ENCODE peak calls at places on chromosomes 13 and 19, in six cellular contexts. M is GM23338, K is WTC11, T is GM12878, H is H1, I is HepG2. A is an unnamed sample.

GRCh38 chr13:23644527-23644926 is 74.3 kb downstream of the TNFRSF19 start:
- DNase-seq in M (no peak), K (no peak), T (no peak), H (no peak), I (no peak), A (no peak)

GRCh38 chr19:43439183-43440063 is 24.7 kb downstream of the TEX101 start:
- DNase-seq in M (no peak), K (no peak), T (no peak), H (no peak), I (peak; percentile 18), A (no peak)

GRCh38 chr19:16071072-16071691 is 5.1 kb upstream of the TPM4 start:
- DNase-seq in M (no peak), K (no peak), T (no peak), H (no peak), I (no peak), A (no peak)

GRCh38 chr13:22218784-22219183 is 547.9 kb downstream of the FGF9 start:
- DNase-seq in M (no peak), K (no peak), T (no peak), H (no peak), I (no peak), A (no peak)

GRCh38 chr13:44918323-44919102 is 70.8 kb downstream of the NUFIP1 start:
- DNase-seq in M (peak; percentile 94), K (peak; percentile 91), T (no peak), H (peak; percentile 88), I (peak; percentile 88), A (peak; percentile 67)

GRCh38 chr13:80256352-80256932 is 84.5 kb downstream of the SPRY2 start:
- DNase-seq in M (no peak), K (no peak), T (no peak), H (no peak), I (no peak), A (no peak)

GRCh38 chr19:40365613-40366401 is 17.3 kb downstream of the PLD3 start:
- DNase-seq in M (peak; percentile 91), K (peak; percentile 89), T (no peak), H (peak; percentile 86), I (no peak), A (peak; percentile 98)

GRCh38 chr19:39308531-39309304 is 11.9 kb downstream of the LRFN1 start:
- DNase-seq in M (peak; percentile 96), K (peak; percentile 92), T (no peak), H (peak; percentile 85), I (no peak), A (peak; percentile 72)

GRCh38 chr13:45916036-45916435 is 64.5 kb upstream of the SIAH3 start:
- DNase-seq in M (no peak), K (no peak), T (no peak), H (no peak), I (no peak), A (no peak)

GRCh38 chr13:28744091-28744536 is 25.3 kb upstream of the SLC46A3 start:
- DNase-seq in M (peak; percentile 44), K (no peak), T (no peak), H (peak; percentile 44), I (no peak), A (peak; percentile 9)

GRCh38 chr13:48302920-48303330 is 626 bp upstream of the RB1 start:
- DNase-seq in M (no peak), K (no peak), T (no peak), H (no peak), I (no peak), A (peak; percentile 7)

GRCh38 chr13:43448605-43449004 is 338.2 kb downstream of the ENOX1 start:
- DNase-seq in M (no peak), K (no peak), T (no peak), H (no peak), I (no peak), A (no peak)

GRCh38 chr13:91719033-91719432 is 320.6 kb downstream of the GPC5 start:
- DNase-seq in M (no peak), K (no peak), T (no peak), H (no peak), I (no peak), A (peak; percentile 20)

GRCh38 chr13:111122056-111122455 is 6.9 kb downstream of the ARHGEF7 start:
- DNase-seq in M (peak; percentile 35), K (no peak), T (no peak), H (peak; percentile 43), I (no peak), A (no peak)

DNA sequence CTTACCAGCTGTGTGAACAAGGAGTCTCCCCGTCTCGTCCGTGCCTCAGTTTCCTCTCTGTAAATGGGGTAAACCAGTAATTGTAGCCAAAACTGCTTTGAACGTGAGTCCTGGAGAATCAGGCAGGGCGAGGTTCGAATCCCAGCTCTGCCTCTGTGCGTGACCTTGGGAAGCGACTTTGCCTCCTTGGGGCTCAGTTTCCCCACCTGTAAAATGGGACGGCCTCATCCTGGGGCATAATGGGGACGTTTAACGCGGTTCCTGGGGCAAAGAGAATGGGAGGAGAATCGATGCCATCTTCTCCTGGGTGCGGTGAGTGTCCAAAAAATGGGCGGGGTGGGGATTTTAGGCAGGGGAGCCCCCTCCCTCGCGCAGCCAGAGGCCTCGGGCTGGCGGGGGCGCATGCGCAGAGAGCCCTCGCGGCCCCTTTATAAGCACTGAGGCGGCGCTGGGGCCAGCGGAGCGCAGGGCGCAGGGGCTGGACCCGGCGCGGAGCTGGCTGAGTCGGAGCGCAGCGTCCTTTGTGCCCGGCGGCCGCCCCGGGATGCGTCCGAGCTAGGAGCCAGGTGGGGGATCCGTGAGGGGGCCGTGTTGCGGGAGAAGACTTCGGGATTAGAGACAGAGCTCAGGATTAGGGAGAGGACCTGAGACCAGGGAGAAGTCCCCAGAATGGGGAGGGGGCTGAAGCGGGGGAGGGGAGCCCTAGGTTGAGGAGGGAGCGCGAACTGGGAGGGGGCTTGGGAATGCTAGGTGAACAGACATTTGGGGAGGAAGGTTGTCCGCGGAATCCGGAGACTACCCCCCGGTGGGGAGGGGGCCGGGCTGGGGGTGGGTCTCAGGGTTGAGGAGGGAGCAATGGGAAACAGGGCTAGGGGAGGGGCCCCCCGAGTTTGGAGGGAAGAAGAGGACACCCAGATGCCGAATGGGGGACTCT is at the start of gene NCAN:
- DNase-seq in M (peak; percentile 84), K (peak; percentile 65), T (no peak), H (peak; percentile 81), I (no peak), A (peak; percentile 65)
- TF ChIP-seq CREB1 in M (no peak), K (no peak), T (no peak), H (no peak), I (no peak), A (no peak)

GRCh38 chr13:31950121-31950810 is 81.3 kb upstream of the FRY start:
- DNase-seq in M (no peak), K (no peak), T (no peak), H (no peak), I (no peak), A (no peak)
- TF ChIP-seq CREB1 in M (no peak), K (no peak), T (no peak), H (no peak), I (no peak), A (no peak)

DNA sequence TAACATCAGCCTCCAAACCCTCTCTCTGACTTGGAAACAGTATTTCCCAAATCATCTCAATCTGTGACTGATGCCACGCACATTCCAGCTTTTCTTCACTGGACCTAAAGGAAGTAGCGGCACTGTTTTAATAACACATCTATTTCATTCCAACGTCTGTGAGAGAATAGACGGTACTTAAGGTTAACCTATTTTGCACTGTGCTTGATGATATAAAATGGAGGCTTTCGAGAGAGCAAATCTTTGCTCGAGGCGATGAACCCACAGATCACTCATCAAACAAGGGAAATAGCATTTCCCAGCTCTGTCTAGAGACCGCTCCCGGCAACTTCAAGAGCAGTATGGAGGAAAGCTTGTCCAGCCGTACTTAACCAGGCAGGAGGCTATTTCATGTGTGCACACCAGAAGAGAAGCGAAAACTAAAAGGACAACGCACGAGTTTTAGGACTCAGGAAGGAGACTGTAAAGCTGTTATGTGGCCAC is 2.9 kb downstream of the UBL3 start:
- DNase-seq in M (no peak), K (no peak), T (no peak), H (no peak), I (peak; percentile 37), A (no peak)
- TF ChIP-seq CREB1 in M (no peak), K (no peak), T (no peak), H (no peak), I (no peak), A (no peak)

GRCh38 chr13:76023644-76024043 is 387.5 kb downstream of the LMO7 start:
- DNase-seq in M (no peak), K (no peak), T (no peak), H (no peak), I (no peak), A (no peak)
- TF ChIP-seq CREB1 in M (no peak), K (no peak), T (no peak), H (no peak), I (no peak), A (no peak)

GRCh38 chr13:41402695-41403511 is 54.4 kb upstream of the RGCC start:
- DNase-seq in M (peak; percentile 56), K (peak; percentile 28), T (no peak), H (peak; percentile 55), I (peak; percentile 29), A (no peak)
- TF ChIP-seq CREB1 in M (no peak), K (no peak), T (no peak), H (no peak), I (no peak), A (no peak)

GRCh38 chr19:6769006-6769637 is 1.9 kb upstream of the SH2D3A start:
- DNase-seq in M (peak; percentile 74), K (peak; percentile 45), T (no peak), H (peak; percentile 56), I (no peak), A (peak; percentile 64)
- TF ChIP-seq CREB1 in M (no peak), K (no peak), T (no peak), H (no peak), I (no peak), A (no peak)

GRCh38 chr19:4539169-4539696 is 603 bp downstream of the LRG1 start:
- DNase-seq in M (no peak), K (no peak), T (no peak), H (no peak), I (no peak), A (no peak)

GRCh38 chr19:4536798-4537197 is 1.8 kb upstream of the PLIN5 start:
- DNase-seq in M (no peak), K (no peak), T (no peak), H (no peak), I (no peak), A (no peak)

GRCh38 chr19:4539697-4540581 is at the start of gene LRG1:
- DNase-seq in M (peak; percentile 54), K (no peak), T (peak; percentile 30), H (no peak), I (peak; percentile 86), A (peak; percentile 91)

GRCh38 chr19:4538601-4538954 is 1.3 kb downstream of the LRG1 start:
- DNase-seq in M (no peak), K (no peak), T (no peak), H (no peak), I (no peak), A (no peak)

DNA sequence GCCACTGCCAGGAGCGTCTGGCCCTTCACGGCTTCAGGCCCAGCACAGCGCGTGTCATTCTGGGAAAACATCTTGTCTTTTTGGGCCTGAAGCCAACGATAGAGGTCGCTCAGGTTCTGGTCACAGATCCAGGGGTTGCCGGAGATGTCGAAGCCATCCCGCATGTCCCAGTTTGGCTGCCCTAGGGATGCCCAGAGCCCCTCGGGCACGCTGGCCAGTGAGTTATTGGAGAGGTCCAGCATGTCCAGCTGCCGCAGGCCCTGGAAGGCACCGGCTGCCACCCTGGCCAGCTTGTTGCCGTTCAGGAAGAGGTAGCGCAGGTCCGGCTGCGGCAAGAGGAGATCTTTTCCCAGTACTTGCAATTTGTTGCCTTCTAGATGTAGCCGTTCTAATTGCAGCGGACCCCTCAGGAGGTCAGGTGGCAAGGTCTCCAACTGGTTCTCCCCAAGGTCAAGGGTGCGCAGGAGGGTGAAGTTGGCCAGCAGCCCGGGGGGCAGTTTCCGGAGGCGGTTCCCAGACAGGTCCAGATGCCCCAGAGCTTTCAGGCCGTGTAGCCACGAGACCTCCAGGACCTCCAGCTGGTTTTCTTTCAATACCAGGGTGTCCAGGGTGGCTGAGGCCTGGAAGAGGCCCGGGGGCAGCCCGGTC is 1.8 kb downstream of the LRG1 start:
- DNase-seq in M (peak; percentile 65), K (peak; percentile 43), T (no peak), H (no peak), I (no peak), A (no peak)
- TF ChIP-seq CREB1 in M (no peak), K (no peak), T (no peak), H (no peak), I (no peak), A (no peak)

A was measured in K562.